ENCODE peak calls at places on chromosomes 16 and 17, in eight cellular contexts. P is brain microvascular endothelial cell, N is AG10803, I is choroid plexus epithelial cell, O is right lobe of liver, Q is adrenal gland, U is ovary, F is lung. W is an unnamed sample.

GRCh38 chr17:29567362-29568330 is 809 bp upstream of the ABHD15 start:
- DNase-seq in P (peak), N (peak), I (peak), O (peak), Q (peak), U (peak), F (peak), W (no peak)

GRCh38 chr17:59377410-59377809 is 46.0 kb downstream of the YPEL2 start:
- DNase-seq in P (no peak), N (peak), I (peak), O (no peak), Q (no peak), U (no peak), F (no peak), W (no peak)

GRCh38 chr16:11835891-11836652 is 15.3 kb downstream of the RSL1D1 start:
- DNase-seq in P (peak), N (peak), I (peak), O (no peak), Q (no peak), U (no peak), F (no peak), W (no peak)

GRCh38 chr16:4293181-4293716 is 20.4 kb upstream of the TFAP4 start:
- DNase-seq in P (no peak), N (no peak), I (no peak), O (no peak), Q (no peak), U (no peak), F (no peak), W (no peak)

GRCh38 chr16:79139799-79140198 is 460.7 kb downstream of the MAF start:
- DNase-seq in P (no peak), N (no peak), I (no peak), O (no peak), Q (no peak), U (no peak), F (no peak), W (no peak)

GRCh38 chr17:66746736-66747135 is 88.2 kb upstream of the CACNG5 start:
- DNase-seq in P (no peak), N (no peak), I (peak), O (no peak), Q (no peak), U (peak), F (no peak), W (no peak)

GRCh38 chr16:2212362-2213324 is 2.0 kb upstream of the BRICD5 start:
- DNase-seq in P (no peak), N (no peak), I (no peak), O (no peak), Q (peak), U (no peak), F (peak), W (peak)

GRCh38 chr17:51402881-51403280 is 142.5 kb downstream of the UTP18 start:
- DNase-seq in P (no peak), N (no peak), I (no peak), O (no peak), Q (no peak), U (no peak), F (no peak), W (no peak)

GRCh38 chr17:47264171-47264570 is 10.5 kb downstream of the ITGB3 start:
- DNase-seq in P (no peak), N (no peak), I (no peak), O (no peak), Q (no peak), U (no peak), F (no peak), W (no peak)

GRCh38 chr17:17043668-17044226 is 1.5 kb downstream of the MPRIP start:
- DNase-seq in P (no peak), N (no peak), I (no peak), O (peak), Q (no peak), U (no peak), F (no peak), W (no peak)

GRCh38 chr17:17041018-17041521 is 1.2 kb upstream of the MPRIP start:
- DNase-seq in P (peak), N (peak), I (no peak), O (peak), Q (peak), U (no peak), F (no peak), W (no peak)

GRCh38 chr17:17042851-17043667 is 802 bp downstream of the MPRIP start:
- DNase-seq in P (no peak), N (peak), I (peak), O (no peak), Q (peak), U (peak), F (no peak), W (no peak)

GRCh38 chr17:17041571-17042380 is 481 bp upstream of the MPRIP start:
- DNase-seq in P (peak), N (peak), I (peak), O (peak), Q (peak), U (peak), F (peak), W (peak)

DNA sequence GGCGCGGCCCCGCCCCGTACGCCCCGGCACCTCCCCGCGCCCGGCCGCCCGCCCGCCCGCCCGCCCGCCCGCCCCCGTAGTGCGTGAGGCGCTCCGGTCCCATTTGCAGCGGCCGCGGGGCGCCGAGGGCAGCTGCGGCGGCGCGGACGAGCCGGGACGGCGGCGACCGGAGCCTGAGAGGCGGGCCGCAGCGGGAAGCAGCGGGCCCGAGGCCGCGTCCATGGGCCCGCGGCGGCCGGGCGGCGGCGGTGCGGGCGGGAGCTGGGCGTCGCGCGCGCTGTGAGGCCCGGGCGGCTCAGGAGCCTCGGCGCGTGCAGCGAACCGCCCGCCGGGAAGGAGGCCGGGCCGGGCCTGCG is at the start of gene MPRIP:
- DNase-seq in P (no peak), N (no peak), I (no peak), O (no peak), Q (no peak), U (no peak), F (no peak), W (no peak)
- H3K4me3 ChIP-seq in P (peak), N (peak), I (peak), O (peak), Q (peak), U (peak), F (peak), W (peak)

GRCh38 chr17:44947461-44948314 is at the start of gene KIF18B:
- DNase-seq in P (peak), N (peak), I (peak), O (peak), Q (peak), U (peak), F (peak), W (peak)
- TF ChIP-seq CTCF in P (no peak), N (peak), I (no peak), O (no peak), Q (no peak), U (peak), F (no peak), W (no peak)

DNA sequence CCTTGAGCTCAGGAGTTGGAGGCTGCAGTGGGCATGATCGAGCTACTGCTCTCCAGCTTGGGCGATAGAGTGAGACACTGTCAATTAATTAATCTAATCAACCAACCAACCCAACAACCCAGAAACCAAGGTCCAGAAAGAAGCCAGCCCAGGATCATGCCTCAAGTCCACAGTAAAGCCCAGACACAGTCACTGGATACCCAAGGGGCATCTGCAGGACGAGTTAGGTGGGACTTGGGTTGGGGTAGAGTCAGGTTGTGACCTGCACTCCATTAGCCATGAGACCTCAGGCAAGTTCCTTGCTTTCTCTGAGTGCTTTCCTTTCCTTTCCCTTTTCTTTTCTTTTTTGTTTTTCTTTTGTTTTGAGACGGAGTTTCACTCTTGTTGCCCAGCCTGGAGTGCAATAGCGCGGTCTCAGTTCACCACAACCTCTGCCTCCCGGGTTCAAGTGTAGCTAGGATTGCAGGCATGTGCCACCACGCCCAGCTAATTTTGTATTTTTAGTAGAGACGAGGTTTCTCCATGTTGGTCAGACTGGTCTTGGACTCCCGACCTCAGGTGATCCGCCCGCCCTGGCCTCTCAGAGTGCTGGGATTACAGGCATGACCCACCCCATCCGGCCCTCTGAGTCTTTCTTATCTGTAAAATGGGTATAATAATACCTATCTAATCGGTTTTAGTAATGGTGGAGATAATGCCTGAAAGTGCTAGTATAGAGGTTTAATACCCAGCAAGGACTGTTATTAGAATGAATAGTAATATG is 3.5 kb upstream of the HSD17B1 start:
- DNase-seq in P (no peak), N (no peak), I (no peak), O (no peak), Q (no peak), U (no peak), F (no peak), W (no peak)
- H3K4me3 ChIP-seq in P (no peak), N (no peak), I (no peak), O (no peak), Q (no peak), U (no peak), F (no peak), W (no peak)

DNA sequence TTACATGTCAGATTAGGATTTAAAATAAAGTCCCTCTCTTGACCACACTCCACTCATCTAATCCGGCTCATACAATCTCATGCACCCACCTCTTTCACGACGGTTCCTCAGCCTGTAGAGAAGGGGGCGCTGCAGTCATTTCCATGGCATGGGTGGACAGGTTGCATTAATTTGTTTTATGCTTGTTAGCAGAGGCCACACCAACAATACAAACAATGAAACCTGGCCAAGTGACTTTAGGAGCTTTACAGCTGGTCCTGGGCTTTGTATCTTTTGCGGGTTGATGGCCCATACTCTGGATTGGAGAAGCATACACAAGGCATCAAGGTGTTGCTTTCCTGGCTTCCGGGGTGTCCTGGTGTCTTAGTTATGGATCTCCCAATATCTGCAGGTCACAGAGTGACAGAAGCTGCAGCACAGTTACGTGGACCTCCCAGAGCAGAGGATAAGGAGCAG is 9.7 kb upstream of the SNF8 start:
- DNase-seq in P (peak), N (peak), I (peak), O (no peak), Q (no peak), U (no peak), F (no peak), W (peak)
- TF ChIP-seq CTCF in P (peak), N (peak), I (peak), O (no peak), Q (no peak), U (no peak), F (no peak), W (peak)

GRCh38 chr16:81830845-81831600 is 51.9 kb downstream of the PLCG2 start:
- DNase-seq in P (no peak), N (no peak), I (no peak), O (no peak), Q (no peak), U (no peak), F (no peak), W (no peak)
- H3K4me3 ChIP-seq in P (no peak), N (no peak), I (no peak), O (no peak), Q (no peak), U (no peak), F (no peak), W (no peak)

DNA sequence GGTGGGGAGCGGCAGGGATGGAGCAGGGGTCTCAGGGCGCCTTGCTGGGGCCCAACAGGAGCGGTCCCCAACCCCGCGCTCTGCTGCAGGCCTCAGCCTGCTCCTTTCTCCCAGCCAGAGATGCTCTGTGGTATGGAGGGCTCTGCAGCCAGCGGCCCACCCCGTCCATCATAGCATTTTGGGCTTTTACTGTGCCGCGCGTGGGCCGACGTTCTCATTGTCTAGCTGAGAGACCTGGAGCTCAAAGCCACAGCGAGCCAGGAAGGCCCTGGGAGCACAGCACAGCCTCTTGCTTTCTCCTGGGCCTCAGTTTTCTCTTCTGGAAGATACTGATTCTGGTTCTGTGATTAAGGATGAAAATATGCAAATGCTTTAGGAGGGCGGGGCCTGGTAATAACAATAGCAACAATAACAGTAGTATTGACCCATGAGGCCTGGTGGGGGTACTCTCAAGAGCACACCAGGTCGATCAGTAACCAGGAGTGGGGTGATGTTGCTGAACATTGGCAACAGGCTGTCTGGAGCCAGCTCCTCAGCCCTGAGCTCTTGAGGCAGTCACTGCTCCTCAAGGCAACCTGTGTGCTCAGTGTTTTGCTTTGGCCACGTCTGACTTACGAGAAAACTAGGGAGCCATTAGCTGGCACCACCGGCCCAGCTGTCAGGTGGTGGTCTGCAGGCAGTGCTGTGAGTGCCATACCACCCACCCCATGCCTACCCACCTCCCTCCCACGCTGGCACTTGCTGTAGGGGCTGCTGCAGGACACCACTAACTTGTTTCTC is 1.1 kb upstream of the RASD1 start:
- DNase-seq in P (no peak), N (no peak), I (no peak), O (no peak), Q (no peak), U (no peak), F (no peak), W (no peak)
- TF ChIP-seq CTCF in P (no peak), N (no peak), I (no peak), O (no peak), Q (no peak), U (no peak), F (no peak), W (no peak)